ENCODE peak calls at places on chromosome 19, in four cellular contexts. Q, G, Y and L are unnamed samples.

GRCh38 chr19:28065026-28065425 is 1147.9 kb downstream of the UQCRFS1 start:
- DNase-seq in Q (no peak), G (no peak), Y (no peak), L (no peak)

GRCh38 chr19:40745402-40745780 is 4.9 kb downstream of the ACTMAP start:
- DNase-seq in Q (no peak), G (no peak), Y (no peak), L (peak)

GRCh38 chr19:50414850-50415660 is 3.7 kb upstream of the SPIB start:
- DNase-seq in Q (no peak), G (peak), Y (peak), L (no peak)

GRCh38 chr19:35246466-35247096 is 2.2 kb upstream of the LSR start:
- DNase-seq in Q (no peak), G (no peak), Y (no peak), L (no peak)

GRCh38 chr19:30269638-30270037 is 102.5 kb upstream of the ZNF536 start:
- DNase-seq in Q (no peak), G (no peak), Y (no peak), L (no peak)

GRCh38 chr19:23974941-23975340 is 60.3 kb downstream of the ZNF726 start:
- DNase-seq in Q (no peak), G (no peak), Y (no peak), L (no peak)

GRCh38 chr19:18735324-18735723 is 51.8 kb downstream of the CRTC1 start:
- DNase-seq in Q (no peak), G (no peak), Y (no peak), L (no peak)

GRCh38 chr19:34712606-34713261 is 21.3 kb upstream of the ZNF181 start:
- DNase-seq in Q (peak), G (peak), Y (peak), L (peak)

GRCh38 chr19:8393871-8394250 is 3.7 kb downstream of the RAB11B start:
- DNase-seq in Q (no peak), G (no peak), Y (no peak), L (no peak)

GRCh38 chr19:6038634-6039405 is 60.9 kb upstream of the RANBP3 start:
- DNase-seq in Q (no peak), G (no peak), Y (no peak), L (no peak)

GRCh38 chr19:53977429-53977990 is 13.9 kb upstream of the CACNG6 start:
- DNase-seq in Q (peak), G (peak), Y (peak), L (peak)

GRCh38 chr19:2359992-2360875 is at the start of gene TMPRSS9:
- DNase-seq in Q (no peak), G (no peak), Y (no peak), L (no peak)

GRCh38 chr19:5707576-5708575 is 12.1 kb downstream of the LONP1 start:
- DNase-seq in Q (no peak), G (no peak), Y (no peak), L (no peak)

GRCh38 chr19:10817291-10818038 is 18.5 kb downstream of the TMED1 start:
- DNase-seq in Q (no peak), G (peak), Y (peak), L (peak)

GRCh38 chr19:10819124-10820060 is 16.6 kb downstream of the TMED1 start:
- DNase-seq in Q (no peak), G (no peak), Y (no peak), L (no peak)

GRCh38 chr19:10818306-10819123 is 17.5 kb downstream of the TMED1 start:
- DNase-seq in Q (no peak), G (no peak), Y (no peak), L (no peak)

GRCh38 chr19:10816691-10817090 is 19.3 kb downstream of the TMED1 start:
- DNase-seq in Q (no peak), G (no peak), Y (no peak), L (no peak)

DNA sequence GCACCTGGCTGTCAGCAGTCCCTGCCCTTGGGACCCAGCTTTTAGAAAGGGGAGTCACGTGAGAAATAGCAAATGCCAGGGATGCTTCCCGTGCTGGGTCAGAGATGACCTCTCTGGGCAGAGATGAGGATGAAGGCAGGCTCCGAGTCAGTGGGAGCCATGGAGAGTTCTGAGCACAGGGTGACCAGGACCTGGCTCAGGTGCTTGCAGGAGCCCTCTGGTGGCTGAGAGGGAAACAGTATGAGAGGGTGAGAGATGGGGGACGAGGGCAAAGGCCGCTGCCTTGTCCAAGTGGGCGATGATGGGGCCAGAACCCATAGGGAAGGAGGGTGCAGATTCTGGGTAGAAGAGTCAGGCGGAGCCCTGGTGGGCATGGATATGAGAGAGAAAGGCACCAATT is 15.8 kb downstream of the TMED1 start:
- DNase-seq in Q (no peak), G (no peak), Y (no peak), L (no peak)
- TF ChIP-seq CTCF in Q (no peak), G (no peak), Y (no peak), L (no peak)

GRCh38 chr19:56838930-56839664 is 1.4 kb downstream of the PEG3 start:
- DNase-seq in Q (no peak), G (peak), Y (peak), L (no peak)

GRCh38 chr19:56838680-56838929 is 1.9 kb downstream of the PEG3 start:
- DNase-seq in Q (no peak), G (no peak), Y (no peak), L (no peak)

GRCh38 chr19:56837004-56837403 is 3.5 kb downstream of the PEG3 start:
- DNase-seq in Q (no peak), G (no peak), Y (no peak), L (no peak)

GRCh38 chr19:56837492-56837891 is 3.0 kb downstream of the PEG3 start:
- DNase-seq in Q (no peak), G (peak), Y (peak), L (no peak)

DNA sequence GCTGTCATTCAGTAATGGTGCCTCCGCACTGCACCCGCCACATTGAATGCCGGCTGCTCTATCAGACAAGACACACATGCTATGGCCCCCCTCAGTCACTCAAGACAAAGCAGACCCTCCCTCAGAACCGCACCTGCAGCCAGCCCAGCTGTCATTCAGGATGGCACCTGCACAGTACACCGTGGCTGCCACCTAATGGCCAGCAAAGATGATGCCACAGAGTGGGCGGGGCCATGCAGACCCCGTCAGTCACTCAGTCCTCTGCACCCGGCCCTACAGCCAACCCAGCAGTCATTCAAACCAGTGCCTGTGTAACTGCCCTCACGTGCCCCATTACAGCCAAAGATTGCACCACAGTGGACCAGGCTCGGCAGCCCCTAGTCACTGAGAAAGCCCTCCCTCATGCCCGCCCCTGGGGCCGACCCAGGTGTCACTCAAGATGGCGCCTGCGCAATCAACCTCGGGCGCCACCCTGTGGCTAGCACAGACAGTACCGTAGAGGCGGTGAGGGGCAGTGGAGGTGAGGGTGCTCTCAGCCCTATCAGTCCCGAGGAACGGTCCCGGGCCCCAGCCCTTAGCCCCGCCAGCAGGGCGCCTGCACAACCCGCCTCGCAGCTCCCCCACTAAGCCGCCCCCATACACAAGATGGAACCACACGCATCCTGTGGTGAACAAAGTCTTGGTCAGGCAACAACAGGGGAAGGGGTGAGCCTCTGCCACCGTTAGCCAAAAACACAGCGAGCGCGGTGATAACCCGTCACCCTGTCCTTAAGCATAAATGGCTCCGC is 2.4 kb downstream of the PEG3 start:
- DNase-seq in Q (no peak), G (peak), Y (peak), L (no peak)
- TF ChIP-seq CTCF in Q (no peak), G (peak), Y (peak), L (no peak)

GRCh38 chr19:17296278-17296677 is 6.9 kb downstream of the ABHD8 start:
- DNase-seq in Q (peak), G (no peak), Y (no peak), L (no peak)
- TF ChIP-seq CTCF in Q (peak), G (no peak), Y (no peak), L (peak)

GRCh38 chr19:45348367-45349125 is 8.0 kb downstream of the KLC3 start:
- DNase-seq in Q (no peak), G (no peak), Y (no peak), L (no peak)

GRCh38 chr19:45344621-45345505 is 4.3 kb downstream of the KLC3 start:
- DNase-seq in Q (no peak), G (no peak), Y (no peak), L (no peak)

GRCh38 chr19:45347570-45348366 is 7.2 kb downstream of the KLC3 start:
- DNase-seq in Q (no peak), G (no peak), Y (no peak), L (no peak)

GRCh38 chr19:45345506-45345860 is 4.9 kb downstream of the KLC3 start:
- DNase-seq in Q (no peak), G (no peak), Y (no peak), L (no peak)

DNA sequence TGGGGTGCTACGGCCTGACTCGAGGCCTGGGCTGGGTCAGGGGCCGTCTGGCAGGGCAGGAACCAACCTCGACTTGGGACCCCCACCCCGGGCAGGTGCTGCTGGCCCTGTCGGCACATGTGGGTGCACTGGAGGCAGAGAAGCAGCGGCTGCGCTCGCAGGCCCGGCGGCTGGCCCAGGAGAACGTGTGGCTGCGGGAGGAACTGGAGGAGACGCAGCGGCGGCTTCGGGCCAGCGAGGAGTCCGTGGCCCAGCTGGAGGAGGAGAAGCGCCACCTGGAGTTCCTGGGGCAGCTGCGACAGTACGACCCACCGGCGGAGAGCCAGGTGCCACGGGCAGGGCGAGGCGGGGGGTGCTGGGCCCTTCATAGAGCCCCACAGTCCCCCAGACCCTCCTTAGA is 5.9 kb downstream of the KLC3 start:
- DNase-seq in Q (no peak), G (no peak), Y (no peak), L (no peak)
- TF ChIP-seq CTCF in Q (no peak), G (no peak), Y (no peak), L (no peak)

DNA sequence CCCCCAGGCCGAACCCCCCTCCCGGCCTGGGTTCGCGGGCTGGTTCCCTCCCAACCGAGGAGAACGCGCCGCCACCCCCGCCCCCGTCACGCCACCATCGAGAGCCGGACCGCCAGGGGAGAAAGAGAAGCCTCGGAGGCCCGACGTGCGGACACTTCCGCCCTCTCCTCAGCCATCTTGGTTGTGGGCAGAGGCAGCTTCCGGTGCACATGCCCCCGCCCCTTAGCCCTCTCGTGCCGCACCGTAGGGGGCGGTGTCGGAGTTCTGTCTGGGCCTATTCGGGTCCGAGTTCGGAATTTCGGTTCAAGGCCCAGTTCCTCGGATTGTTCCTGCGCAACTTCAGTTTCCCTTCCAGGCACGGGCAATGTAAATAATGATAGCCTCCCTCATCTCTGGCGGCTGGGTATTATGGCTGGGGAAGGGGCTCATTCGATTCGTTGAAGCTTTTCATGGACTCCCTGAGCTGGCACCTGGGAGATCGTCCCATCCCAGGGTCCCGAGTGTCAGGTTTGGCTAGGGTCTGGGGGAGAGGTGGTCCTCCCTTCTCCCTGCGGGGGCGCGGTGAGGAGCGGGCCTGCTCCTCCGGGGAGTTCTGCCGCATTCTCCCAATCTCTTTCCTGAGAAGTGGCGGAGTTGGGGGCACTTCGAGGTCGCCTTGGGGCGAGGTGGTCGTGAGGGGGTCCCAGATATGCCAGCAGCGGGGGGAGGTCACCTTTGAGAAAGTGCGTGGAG is at the start of the genes IER2 and STX10:
- DNase-seq in Q (peak), G (peak), Y (peak), L (no peak)
- TF ChIP-seq CTCF in Q (peak), G (peak), Y (peak), L (peak)

GRCh38 chr19:31548941-31549340 is 199.7 kb upstream of the TSHZ3 start:
- DNase-seq in Q (no peak), G (no peak), Y (no peak), L (no peak)
- TF ChIP-seq CTCF in Q (no peak), G (no peak), Y (peak), L (peak)

GRCh38 chr19:42683917-42684513 is 56.3 kb downstream of the PSG3 start:
- DNase-seq in Q (peak), G (peak), Y (no peak), L (no peak)
- TF ChIP-seq CTCF in Q (peak), G (no peak), Y (peak), L (peak)